ENCODE peak calls at places on chromosomes 16 and 17, in five cellular contexts. One of them, this sample, is unnamed.

GRCh38 chr16:73337371-73337770 is 289.4 kb upstream of the ZFHX3 start:
- DNase-seq in C1 segment of cervical spinal cord: no peak
- DNase-seq in AML-193: no peak
- DNase-seq in fibroblast of mammary gland: no peak
- DNase-seq in NCI-H69: no peak
- DNase-seq in this sample: no peak

GRCh38 chr16:59470556-59470955 is 736.4 kb upstream of the GOT2 start:
- DNase-seq in NCI-H69: no peak
- DNase-seq in AML-193: no peak
- DNase-seq in fibroblast of mammary gland: no peak
- DNase-seq in C1 segment of cervical spinal cord: no peak
- DNase-seq in this sample: no peak

GRCh38 chr16:10738231-10739077 is 5.2 kb upstream of the NUBP1 start:
- DNase-seq in NCI-H69: peak; percentile 30
- DNase-seq in C1 segment of cervical spinal cord: no peak
- DNase-seq in fibroblast of mammary gland: peak; percentile 89
- DNase-seq in AML-193: peak; percentile 38
- DNase-seq in this sample: peak; percentile 57

GRCh38 chr17:61833536-61834203 is 29.7 kb downstream of the BRIP1 start:
- DNase-seq in NCI-H69: peak; percentile 40
- DNase-seq in fibroblast of mammary gland: peak; percentile 64
- DNase-seq in AML-193: no peak
- DNase-seq in C1 segment of cervical spinal cord: no peak
- DNase-seq in this sample: no peak

GRCh38 chr16:75820672-75821071 is 94.4 kb upstream of the CPHXL start:
- DNase-seq in C1 segment of cervical spinal cord: no peak
- DNase-seq in fibroblast of mammary gland: peak; percentile 54
- DNase-seq in AML-193: no peak
- DNase-seq in NCI-H69: no peak
- DNase-seq in this sample: no peak

GRCh38 chr16:2752850-2753522 is 548 bp downstream of the SRRM2 start:
- DNase-seq in AML-193: peak; percentile 70
- DNase-seq in fibroblast of mammary gland: peak; percentile 79
- DNase-seq in C1 segment of cervical spinal cord: no peak
- DNase-seq in NCI-H69: peak; percentile 97
- DNase-seq in this sample: no peak

GRCh38 chr17:28985950-28986713 is 19.7 kb downstream of the SEZ6 start:
- DNase-seq in C1 segment of cervical spinal cord: no peak
- DNase-seq in NCI-H69: peak; percentile 99
- DNase-seq in fibroblast of mammary gland: no peak
- DNase-seq in AML-193: no peak
- DNase-seq in this sample: no peak

GRCh38 chr17:34252138-34252889 is 2.8 kb upstream of the CCL2 start:
- DNase-seq in NCI-H69: peak; percentile 29
- DNase-seq in fibroblast of mammary gland: peak; percentile 92
- DNase-seq in AML-193: peak; percentile 91
- DNase-seq in C1 segment of cervical spinal cord: no peak
- DNase-seq in this sample: peak; percentile 88

GRCh38 chr17:933168-934083 is 46.1 kb downstream of the NXN start:
- DNase-seq in NCI-H69: no peak
- DNase-seq in fibroblast of mammary gland: peak; percentile 84
- DNase-seq in C1 segment of cervical spinal cord: no peak
- DNase-seq in AML-193: no peak
- DNase-seq in this sample: no peak

GRCh38 chr17:41322264-41322902 is 6.9 kb upstream of the KRTAP17-1 start:
- DNase-seq in fibroblast of mammary gland: peak; percentile 79
- DNase-seq in AML-193: peak; percentile 83
- DNase-seq in NCI-H69: peak; percentile 48
- DNase-seq in C1 segment of cervical spinal cord: no peak
- DNase-seq in this sample: peak; percentile 9

GRCh38 chr17:2853722-2854580 is 57.7 kb downstream of the RAP1GAP2 start:
- DNase-seq in fibroblast of mammary gland: peak; percentile 14
- DNase-seq in NCI-H69: peak; percentile 64
- DNase-seq in AML-193: no peak
- DNase-seq in C1 segment of cervical spinal cord: no peak
- DNase-seq in this sample: no peak

This sample was measured in HL-60.